ENCODE peak calls at places on chromosomes 11 and 22, in ten cellular contexts. F, X, M, Q, U, C, W, K, A and T are unnamed samples.

GRCh38 chr11:121615506-121615905 is 162.7 kb upstream of the SORL1-AS1 start:
- DNase-seq in F (no peak), X (no peak), M (no peak), Q (peak), U (no peak), C (no peak), W (no peak), K (no peak), A (no peak), T (peak)

GRCh38 chr22:44822479-44822878 is 70.1 kb downstream of the ARHGAP8 start:
- DNase-seq in F (no peak), X (no peak), M (no peak), Q (no peak), U (no peak), C (no peak), W (no peak), K (peak), A (no peak), T (no peak)

GRCh38 chr11:84316866-84317560 is 1030.8 kb upstream of the CCDC90B start:
- DNase-seq in F (no peak), X (no peak), M (no peak), Q (peak), U (no peak), C (no peak), W (no peak), K (no peak), A (no peak), T (no peak)

GRCh38 chr11:125418396-125418795 is 77.7 kb downstream of the FEZ1 start:
- DNase-seq in F (no peak), X (no peak), M (no peak), Q (no peak), U (no peak), C (peak), W (no peak), K (peak), A (no peak), T (no peak)

GRCh38 chr22:22684605-22685561 is 40.5 kb downstream of the GGTLC2 start:
- DNase-seq in F (peak), X (no peak), M (no peak), Q (no peak), U (peak), C (peak), W (no peak), K (no peak), A (no peak), T (peak)

GRCh38 chr11:18599739-18600230 is at the start of gene MISFA:
- DNase-seq in F (no peak), X (no peak), M (no peak), Q (peak), U (no peak), C (no peak), W (no peak), K (no peak), A (no peak), T (no peak)

GRCh38 chr22:50342651-50343540 is at the start of gene PPP6R2:
- DNase-seq in F (peak), X (peak), M (peak), Q (peak), U (peak), C (peak), W (peak), K (peak), A (no peak), T (peak)

GRCh38 chr22:33923033-33923432 is 2.8 kb upstream of the LARGE1 start:
- DNase-seq in F (no peak), X (no peak), M (no peak), Q (no peak), U (no peak), C (no peak), W (no peak), K (no peak), A (no peak), T (no peak)

GRCh38 chr11:32173435-32173834 is 82.6 kb downstream of the RCN1 start:
- DNase-seq in F (peak), X (peak), M (no peak), Q (peak), U (peak), C (peak), W (peak), K (peak), A (peak), T (peak)

GRCh38 chr22:17057959-17058814 is 26.6 kb upstream of the IL17RA start:
- DNase-seq in F (peak), X (peak), M (peak), Q (peak), U (peak), C (no peak), W (peak), K (no peak), A (peak), T (peak)

GRCh38 chr11:116687458-116688201 is 85.2 kb downstream of the BUD13 start:
- DNase-seq in F (no peak), X (no peak), M (no peak), Q (no peak), U (no peak), C (no peak), W (no peak), K (peak), A (no peak), T (no peak)

GRCh38 chr22:25327018-25327755 is 107.7 kb downstream of the CRYBB2 start:
- DNase-seq in F (no peak), X (no peak), M (no peak), Q (peak), U (no peak), C (no peak), W (no peak), K (no peak), A (no peak), T (no peak)

GRCh38 chr11:48006301-48006992 is 26.1 kb downstream of the PTPRJ start:
- DNase-seq in F (peak), X (no peak), M (no peak), Q (peak), U (peak), C (no peak), W (no peak), K (peak), A (no peak), T (peak)

GRCh38 chr22:30276041-30276440 is 9.4 kb upstream of the OSM start:
- DNase-seq in F (no peak), X (no peak), M (no peak), Q (no peak), U (no peak), C (no peak), W (no peak), K (no peak), A (no peak), T (no peak)

GRCh38 chr11:125201525-125202121 is 37.1 kb downstream of the PKNOX2 start:
- DNase-seq in F (no peak), X (peak), M (no peak), Q (no peak), U (no peak), C (peak), W (no peak), K (no peak), A (no peak), T (peak)

GRCh38 chr22:43257549-43257948 is 70.6 kb upstream of the TTLL12 start:
- DNase-seq in F (no peak), X (no peak), M (no peak), Q (no peak), U (no peak), C (no peak), W (no peak), K (no peak), A (no peak), T (peak)

GRCh38 chr11:126969865-126970479 is 30.6 kb downstream of the KIRREL3 start:
- DNase-seq in F (peak), X (peak), M (no peak), Q (peak), U (no peak), C (no peak), W (peak), K (no peak), A (no peak), T (peak)

GRCh38 chr11:45411221-45411946 is 125.2 kb upstream of the SYT13 start:
- DNase-seq in F (peak), X (peak), M (no peak), Q (peak), U (no peak), C (peak), W (no peak), K (no peak), A (no peak), T (no peak)

GRCh38 chr11:2304156-2305139 is 2.6 kb downstream of the TSPAN32 start:
- DNase-seq in F (no peak), X (no peak), M (no peak), Q (no peak), U (no peak), C (no peak), W (no peak), K (peak), A (no peak), T (no peak)

GRCh38 chr11:3867209-3868071 is 12.0 kb downstream of the STIM1 start:
- DNase-seq in F (no peak), X (no peak), M (no peak), Q (no peak), U (peak), C (no peak), W (no peak), K (no peak), A (no peak), T (no peak)

GRCh38 chr11:16891964-16892363 is 122.2 kb downstream of the PLEKHA7 start:
- DNase-seq in F (peak), X (no peak), M (no peak), Q (peak), U (no peak), C (no peak), W (no peak), K (no peak), A (peak), T (no peak)

GRCh38 chr11:17796154-17796553 is 61.6 kb downstream of the KCNC1 start:
- DNase-seq in F (no peak), X (no peak), M (no peak), Q (no peak), U (no peak), C (peak), W (no peak), K (peak), A (no peak), T (no peak)

GRCh38 chr11:134079317-134079716 is 10.4 kb downstream of the JAM3 start:
- DNase-seq in F (no peak), X (no peak), M (no peak), Q (no peak), U (no peak), C (no peak), W (no peak), K (no peak), A (no peak), T (no peak)

GRCh38 chr11:10410844-10411200 is 44.2 kb upstream of the AMPD3 start:
- DNase-seq in F (no peak), X (no peak), M (no peak), Q (no peak), U (no peak), C (no peak), W (no peak), K (no peak), A (no peak), T (no peak)

GRCh38 chr11:17350455-17351170 is 987 bp upstream of the NCR3LG1 start:
- DNase-seq in F (no peak), X (peak), M (no peak), Q (no peak), U (no peak), C (no peak), W (no peak), K (no peak), A (no peak), T (no peak)

GRCh38 chr22:26139320-26139719 is 29.9 kb upstream of the SEZ6L start:
- DNase-seq in F (no peak), X (peak), M (no peak), Q (peak), U (no peak), C (no peak), W (peak), K (no peak), A (no peak), T (no peak)

GRCh38 chr22:27810566-27810965 is 9.0 kb upstream of the MN1 start:
- DNase-seq in F (peak), X (no peak), M (no peak), Q (no peak), U (no peak), C (no peak), W (no peak), K (peak), A (no peak), T (no peak)

GRCh38 chr22:19239464-19239863 is 52.1 kb downstream of the CLTCL1 start:
- DNase-seq in F (no peak), X (no peak), M (no peak), Q (no peak), U (peak), C (no peak), W (no peak), K (no peak), A (no peak), T (no peak)

GRCh38 chr11:125952973-125953372 is 7.1 kb downstream of the VSIG10L2 start:
- DNase-seq in F (no peak), X (peak), M (no peak), Q (no peak), U (no peak), C (no peak), W (peak), K (no peak), A (no peak), T (peak)

GRCh38 chr11:35003658-35004057 is 87.2 kb downstream of the PDHX start:
- DNase-seq in F (no peak), X (no peak), M (no peak), Q (no peak), U (no peak), C (no peak), W (no peak), K (no peak), A (no peak), T (no peak)

GRCh38 chr22:38271927-38272372 is 860 bp downstream of the TMEM184B start:
- DNase-seq in F (no peak), X (peak), M (no peak), Q (no peak), U (no peak), C (no peak), W (peak), K (no peak), A (no peak), T (no peak)

GRCh38 chr22:37358917-37359316 is 68.4 kb downstream of the ELFN2 start:
- DNase-seq in F (no peak), X (no peak), M (no peak), Q (no peak), U (no peak), C (no peak), W (no peak), K (no peak), A (no peak), T (no peak)

GRCh38 chr11:66564984-66565383 is 3.4 kb downstream of the CTSF start:
- DNase-seq in F (no peak), X (no peak), M (no peak), Q (no peak), U (no peak), C (no peak), W (no peak), K (no peak), A (no peak), T (no peak)

GRCh38 chr11:72098741-72099140 is 4.4 kb downstream of the LAMTOR1 start:
- DNase-seq in F (no peak), X (no peak), M (no peak), Q (no peak), U (no peak), C (no peak), W (no peak), K (no peak), A (no peak), T (no peak)

GRCh38 chr22:40084246-40084645 is 89.5 kb downstream of the FAM83F start:
- DNase-seq in F (no peak), X (no peak), M (no peak), Q (no peak), U (no peak), C (no peak), W (no peak), K (no peak), A (no peak), T (no peak)